ENCODE peak calls at places on chromosome 16, in seven cellular contexts. One of them, this sample, is unnamed.

GRCh38 chr16:72637306-72637705 is 410.6 kb downstream of the ZFHX3 start:
- DNase-seq in CD8-positive, alpha-beta memory T cell: no peak
- DNase-seq in left ventricle myocardium inferior: no peak
- DNase-seq in NT2/D1: no peak
- DNase-seq in left lung: no peak
- DNase-seq in heart left ventricle: no peak
- DNase-seq in adipocyte: peak; percentile 54
- DNase-seq in this sample: no peak

GRCh38 chr16:12395266-12395665 is 408.4 kb downstream of the CPPED1 start:
- DNase-seq in CD8-positive, alpha-beta memory T cell: no peak
- DNase-seq in left ventricle myocardium inferior: no peak
- DNase-seq in NT2/D1: no peak
- DNase-seq in left lung: no peak
- DNase-seq in heart left ventricle: no peak
- DNase-seq in adipocyte: no peak
- DNase-seq in this sample: no peak

GRCh38 chr16:54283735-54284318 is 2.8 kb downstream of the IRX3 start:
- DNase-seq in CD8-positive, alpha-beta memory T cell: no peak
- DNase-seq in left ventricle myocardium inferior: no peak
- DNase-seq in NT2/D1: no peak
- DNase-seq in left lung: peak; percentile 75
- DNase-seq in heart left ventricle: no peak
- DNase-seq in adipocyte: no peak
- DNase-seq in this sample: no peak

GRCh38 chr16:81796035-81796434 is 16.9 kb downstream of the PLCG2 start:
- DNase-seq in CD8-positive, alpha-beta memory T cell: no peak
- DNase-seq in left ventricle myocardium inferior: no peak
- DNase-seq in NT2/D1: no peak
- DNase-seq in left lung: no peak
- DNase-seq in heart left ventricle: no peak
- DNase-seq in adipocyte: no peak
- DNase-seq in this sample: no peak

GRCh38 chr16:76639685-76640289 is 362.6 kb downstream of the CNTNAP4 start:
- DNase-seq in CD8-positive, alpha-beta memory T cell: no peak
- DNase-seq in left ventricle myocardium inferior: no peak
- DNase-seq in NT2/D1: peak; percentile 46
- DNase-seq in left lung: no peak
- DNase-seq in heart left ventricle: no peak
- DNase-seq in adipocyte: peak; percentile 36
- DNase-seq in this sample: peak; percentile 13

GRCh38 chr16:11179569-11179968 is 76.4 kb downstream of the SOCS1 start:
- DNase-seq in CD8-positive, alpha-beta memory T cell: no peak
- DNase-seq in left ventricle myocardium inferior: no peak
- DNase-seq in NT2/D1: no peak
- DNase-seq in left lung: no peak
- DNase-seq in heart left ventricle: no peak
- DNase-seq in adipocyte: no peak
- DNase-seq in this sample: no peak

GRCh38 chr16:19524866-19525723 is 1.4 kb downstream of the CCP110 start:
- DNase-seq in CD8-positive, alpha-beta memory T cell: no peak
- DNase-seq in left ventricle myocardium inferior: no peak
- DNase-seq in NT2/D1: no peak
- DNase-seq in left lung: no peak
- DNase-seq in heart left ventricle: no peak
- DNase-seq in adipocyte: no peak
- DNase-seq in this sample: no peak

GRCh38 chr16:81740163-81740562 is 38.9 kb upstream of the PLCG2 start:
- DNase-seq in CD8-positive, alpha-beta memory T cell: no peak
- DNase-seq in left ventricle myocardium inferior: no peak
- DNase-seq in NT2/D1: no peak
- DNase-seq in left lung: no peak
- DNase-seq in heart left ventricle: no peak
- DNase-seq in adipocyte: no peak
- DNase-seq in this sample: no peak

DNA sequence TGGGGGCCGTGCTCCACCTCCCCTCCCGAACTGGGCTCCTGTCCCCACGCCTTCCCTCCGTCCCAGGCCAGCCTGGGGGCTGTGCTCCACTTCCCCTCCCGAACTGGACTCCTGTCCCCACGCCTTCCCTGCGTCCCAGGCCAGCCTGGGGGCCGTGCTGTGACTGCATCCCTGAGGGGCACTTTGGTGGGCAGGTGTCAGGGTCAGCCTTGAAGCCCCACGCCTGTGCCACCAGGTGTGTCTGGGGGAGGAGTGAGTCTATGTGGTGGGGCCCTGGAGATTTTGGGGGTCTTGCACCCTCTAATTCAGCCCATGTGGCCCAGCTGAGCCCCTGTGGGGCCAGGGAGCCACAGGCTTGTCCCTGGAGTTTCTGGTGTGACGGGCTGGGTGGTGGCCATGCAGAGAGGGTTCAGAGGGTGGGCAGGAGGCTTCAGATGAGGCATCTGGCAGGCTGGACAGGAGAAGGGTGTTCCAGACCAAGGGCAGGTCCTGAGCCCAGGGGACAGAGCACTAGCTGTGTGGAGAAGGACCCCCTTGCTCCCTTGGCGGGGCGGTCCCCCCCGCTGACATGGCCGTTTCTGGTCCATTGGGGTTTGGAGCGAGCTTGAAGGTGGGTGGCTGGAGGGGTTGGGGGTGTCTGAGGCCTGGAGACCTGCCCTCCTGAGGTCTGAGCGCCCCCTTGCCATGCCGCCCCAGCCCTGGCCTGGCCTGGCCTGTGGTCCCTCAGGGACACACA is 8.2 kb downstream of the NHERF2 start:
- DNase-seq in CD8-positive, alpha-beta memory T cell: no peak
- DNase-seq in left ventricle myocardium inferior: no peak
- DNase-seq in NT2/D1: no peak
- DNase-seq in left lung: no peak
- DNase-seq in heart left ventricle: peak; percentile 21
- DNase-seq in adipocyte: peak; percentile 26
- DNase-seq in this sample: no peak
- H3K4me3 ChIP-seq in CD8-positive, alpha-beta memory T cell: no peak overlapping the region
- H3K4me3 ChIP-seq in left ventricle myocardium inferior: peak overlapping the region; percentile 72
- H3K4me3 ChIP-seq in NT2/D1: no peak overlapping the region
- H3K4me3 ChIP-seq in left lung: peak overlapping the region; percentile 44
- H3K4me3 ChIP-seq in heart left ventricle: peak overlapping the region; percentile 43
- H3K4me3 ChIP-seq in adipocyte: peak overlapping the region; percentile 54
- H3K4me3 ChIP-seq in this sample: no peak overlapping the region

DNA sequence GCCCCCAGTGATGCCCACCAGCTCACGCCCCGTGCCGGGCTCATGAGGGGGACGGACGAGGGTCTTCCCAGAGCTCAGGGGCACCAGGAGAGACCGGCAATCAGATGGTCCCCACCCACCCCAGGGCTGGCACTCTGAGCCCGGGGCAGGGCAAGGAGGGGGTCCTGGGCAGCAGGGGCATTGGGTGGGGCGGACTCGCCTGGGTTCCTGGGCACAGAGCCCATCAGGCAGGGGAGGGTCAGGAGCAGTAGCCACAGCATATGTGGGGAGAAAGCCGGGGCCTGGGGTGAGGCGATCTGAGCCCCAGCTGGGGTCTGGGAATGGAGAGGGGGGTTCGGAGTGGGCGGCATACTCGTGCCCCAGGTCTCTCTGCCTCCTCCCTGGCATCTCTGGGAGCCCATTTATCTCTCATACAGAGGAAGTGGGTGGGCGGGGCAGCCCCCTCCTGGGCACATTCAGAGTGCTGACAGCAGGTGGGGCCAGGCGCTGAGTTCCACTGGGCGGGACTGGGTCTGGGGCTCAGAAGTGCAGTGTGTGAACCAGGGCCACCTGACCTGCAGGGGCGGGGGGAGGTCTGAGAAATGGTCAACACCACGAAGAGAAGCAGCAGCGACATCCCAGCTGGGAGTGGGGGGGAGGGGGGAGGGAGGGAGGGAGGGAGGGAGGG is 20.5 kb upstream of the UBE2I start:
- DNase-seq in CD8-positive, alpha-beta memory T cell: no peak
- DNase-seq in left ventricle myocardium inferior: no peak
- DNase-seq in NT2/D1: no peak
- DNase-seq in left lung: no peak
- DNase-seq in heart left ventricle: no peak
- DNase-seq in adipocyte: no peak
- DNase-seq in this sample: no peak
- H3K27me3 ChIP-seq in CD8-positive, alpha-beta memory T cell: peaks cover 8% of the 10 kb centered on the region
- H3K27me3 ChIP-seq in left ventricle myocardium inferior: peaks cover 91% of the 10 kb centered on the region
- H3K27me3 ChIP-seq in NT2/D1: peaks cover 66% of the 10 kb centered on the region
- H3K27me3 ChIP-seq in left lung: peaks cover 24% of the 10 kb centered on the region
- H3K27me3 ChIP-seq in heart left ventricle: peaks cover 30% of the 10 kb centered on the region
- H3K27me3 ChIP-seq in adipocyte: peaks cover 67% of the 10 kb centered on the region
- H3K27me3 ChIP-seq in this sample: peaks cover 9% of the 10 kb centered on the region

GRCh38 chr16:1534021-1535020 is 855 bp downstream of the TMEM204 start:
- DNase-seq in CD8-positive, alpha-beta memory T cell: peak; percentile 45
- DNase-seq in left ventricle myocardium inferior: no peak
- DNase-seq in NT2/D1: no peak
- DNase-seq in left lung: peak; percentile 80
- DNase-seq in heart left ventricle: no peak
- DNase-seq in adipocyte: peak; percentile 60
- DNase-seq in this sample: no peak

GRCh38 chr16:1532081-1532760 is 1.2 kb upstream of the TMEM204 start:
- DNase-seq in CD8-positive, alpha-beta memory T cell: peak; percentile 39
- DNase-seq in left ventricle myocardium inferior: peak; percentile 91
- DNase-seq in NT2/D1: no peak
- DNase-seq in left lung: peak; percentile 67
- DNase-seq in heart left ventricle: peak; percentile 70
- DNase-seq in adipocyte: peak; percentile 50
- DNase-seq in this sample: no peak

GRCh38 chr16:1533443-1533951 is at the start of gene TMEM204:
- DNase-seq in CD8-positive, alpha-beta memory T cell: peak; percentile 72
- DNase-seq in left ventricle myocardium inferior: peak; percentile 86
- DNase-seq in NT2/D1: no peak
- DNase-seq in left lung: no peak
- DNase-seq in heart left ventricle: peak; percentile 91
- DNase-seq in adipocyte: peak; percentile 80
- DNase-seq in this sample: no peak

GRCh38 chr16:1531638-1531910 is 1.9 kb upstream of the TMEM204 start:
- DNase-seq in CD8-positive, alpha-beta memory T cell: no peak
- DNase-seq in left ventricle myocardium inferior: no peak
- DNase-seq in NT2/D1: no peak
- DNase-seq in left lung: no peak
- DNase-seq in heart left ventricle: peak; percentile 10
- DNase-seq in adipocyte: no peak
- DNase-seq in this sample: no peak

GRCh38 chr16:1532771-1533170 is 695 bp upstream of the TMEM204 start:
- DNase-seq in CD8-positive, alpha-beta memory T cell: peak; percentile 43
- DNase-seq in left ventricle myocardium inferior: no peak
- DNase-seq in NT2/D1: no peak
- DNase-seq in left lung: no peak
- DNase-seq in heart left ventricle: peak; percentile 19
- DNase-seq in adipocyte: no peak
- DNase-seq in this sample: no peak
- H3K4me3 ChIP-seq in CD8-positive, alpha-beta memory T cell: peak overlapping the region; percentile 77
- H3K4me3 ChIP-seq in left ventricle myocardium inferior: peak overlapping the region; percentile 83
- H3K4me3 ChIP-seq in NT2/D1: no peak overlapping the region
- H3K4me3 ChIP-seq in left lung: peak overlapping the region; percentile 54
- H3K4me3 ChIP-seq in heart left ventricle: peak overlapping the region; percentile 81
- H3K4me3 ChIP-seq in adipocyte: peak overlapping the region; percentile 80
- H3K4me3 ChIP-seq in this sample: no peak overlapping the region

DNA sequence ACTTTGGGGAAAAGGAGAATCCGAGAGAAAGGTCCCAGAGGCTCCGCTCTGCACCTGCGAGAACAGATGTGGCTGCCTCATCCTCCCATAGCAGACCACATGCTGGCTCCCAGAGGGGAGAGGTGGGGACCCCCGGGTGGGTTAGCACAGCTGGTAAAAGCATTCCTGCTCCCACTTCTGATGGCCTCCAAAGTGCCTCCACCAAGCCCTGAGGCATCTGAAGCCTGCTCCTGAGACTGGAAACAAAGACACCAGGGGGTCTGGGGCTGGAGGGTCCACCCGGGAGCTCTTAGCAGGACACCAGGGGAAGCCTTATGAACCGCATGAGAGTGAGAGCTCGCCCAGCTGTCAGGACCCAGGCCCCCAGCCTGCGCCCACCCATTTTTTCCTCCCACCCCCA is 46.4 kb downstream of the ZNF423 start:
- DNase-seq in CD8-positive, alpha-beta memory T cell: no peak
- DNase-seq in left ventricle myocardium inferior: no peak
- DNase-seq in NT2/D1: no peak
- DNase-seq in left lung: no peak
- DNase-seq in heart left ventricle: no peak
- DNase-seq in adipocyte: no peak
- DNase-seq in this sample: no peak
- H3K27me3 ChIP-seq in CD8-positive, alpha-beta memory T cell: no peaks in the 10 kb centered on the region
- H3K27me3 ChIP-seq in left ventricle myocardium inferior: no peaks in the 10 kb centered on the region
- H3K27me3 ChIP-seq in NT2/D1: no peaks in the 10 kb centered on the region
- H3K27me3 ChIP-seq in left lung: no peaks in the 10 kb centered on the region
- H3K27me3 ChIP-seq in heart left ventricle: no peaks in the 10 kb centered on the region
- H3K27me3 ChIP-seq in adipocyte: no peaks in the 10 kb centered on the region
- H3K27me3 ChIP-seq in this sample: no peaks in the 10 kb centered on the region

DNA sequence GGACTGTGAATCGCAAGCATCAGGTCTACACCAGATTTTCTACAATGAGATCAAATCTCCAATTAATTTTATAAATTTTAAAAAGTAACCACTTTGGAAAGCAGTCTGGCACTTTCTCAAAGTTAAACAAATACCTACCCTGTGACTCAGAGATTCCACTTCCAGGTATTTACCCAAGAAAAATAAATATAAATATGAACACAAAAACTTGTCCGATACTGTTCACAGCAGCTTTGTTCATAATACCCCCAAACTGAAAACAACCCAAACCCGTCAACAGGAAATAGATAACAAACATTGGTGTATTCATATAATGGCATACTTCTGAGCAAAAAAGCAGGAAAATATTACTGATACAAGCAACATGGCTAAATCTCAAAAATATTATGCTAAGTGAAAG is 12.1 kb downstream of the ZDHHC7 start:
- DNase-seq in CD8-positive, alpha-beta memory T cell: no peak
- DNase-seq in left ventricle myocardium inferior: no peak
- DNase-seq in NT2/D1: no peak
- DNase-seq in left lung: no peak
- DNase-seq in heart left ventricle: no peak
- DNase-seq in adipocyte: peak; percentile 54
- DNase-seq in this sample: no peak
- H3K4me3 ChIP-seq in CD8-positive, alpha-beta memory T cell: no peak overlapping the region
- H3K4me3 ChIP-seq in left ventricle myocardium inferior: no peak overlapping the region
- H3K4me3 ChIP-seq in NT2/D1: no peak overlapping the region
- H3K4me3 ChIP-seq in left lung: no peak overlapping the region
- H3K4me3 ChIP-seq in heart left ventricle: no peak overlapping the region
- H3K4me3 ChIP-seq in adipocyte: no peak overlapping the region
- H3K4me3 ChIP-seq in this sample: no peak overlapping the region

DNA sequence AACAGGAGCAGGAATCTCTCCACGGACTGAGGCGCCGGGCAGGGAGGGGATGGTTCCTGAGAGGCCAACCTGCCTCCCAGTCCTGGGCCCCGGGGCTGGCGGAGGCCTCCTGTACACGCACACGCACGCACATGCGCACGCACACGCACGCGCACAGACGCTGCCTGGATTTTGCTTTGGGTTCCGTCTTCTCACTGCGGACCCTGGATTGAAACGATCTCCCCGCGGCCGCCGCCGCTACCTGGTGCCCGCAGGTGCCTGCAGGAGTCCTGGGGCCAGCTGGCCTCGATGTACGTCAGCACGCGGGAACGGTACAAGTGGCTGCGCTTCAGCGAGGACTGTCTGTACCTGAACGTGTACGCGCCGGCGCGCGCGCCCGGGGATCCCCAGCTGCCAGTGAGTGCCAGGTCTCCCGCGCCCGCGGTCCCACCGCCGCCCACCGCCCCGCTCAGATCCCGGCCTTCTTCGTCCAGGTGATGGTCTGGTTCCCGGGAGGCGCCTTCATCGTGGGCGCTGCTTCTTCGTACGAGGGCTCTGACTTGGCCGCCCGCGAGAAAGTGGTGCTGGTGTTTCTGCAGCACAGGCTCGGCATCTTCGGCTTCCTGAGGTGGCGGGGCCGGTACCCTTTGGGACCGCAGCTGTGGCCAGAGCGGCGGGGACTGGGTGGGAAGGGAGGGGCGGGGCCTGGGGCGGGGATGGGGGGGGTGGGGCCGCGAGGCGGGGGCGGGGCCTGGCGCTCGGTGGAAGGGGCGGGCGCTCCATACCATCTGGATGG is 12.2 kb downstream of the CES4A start:
- DNase-seq in CD8-positive, alpha-beta memory T cell: peak; percentile 70
- DNase-seq in left ventricle myocardium inferior: peak; percentile 61
- DNase-seq in NT2/D1: no peak
- DNase-seq in left lung: peak; percentile 88
- DNase-seq in heart left ventricle: peak; percentile 35
- DNase-seq in adipocyte: peak; percentile 68
- DNase-seq in this sample: no peak
- H3K27me3 ChIP-seq in CD8-positive, alpha-beta memory T cell: no peaks in the 10 kb centered on the region
- H3K27me3 ChIP-seq in left ventricle myocardium inferior: peaks cover 41% of the 10 kb centered on the region
- H3K27me3 ChIP-seq in NT2/D1: peaks cover 45% of the 10 kb centered on the region
- H3K27me3 ChIP-seq in left lung: no peaks in the 10 kb centered on the region
- H3K27me3 ChIP-seq in heart left ventricle: no peaks in the 10 kb centered on the region
- H3K27me3 ChIP-seq in adipocyte: peaks cover 18% of the 10 kb centered on the region
- H3K27me3 ChIP-seq in this sample: peaks cover 21% of the 10 kb centered on the region

This sample was measured in iPS DF 6.9.